ENCODE peak calls at places on chromosomes 3 and 15, in ten cellular contexts. W is K562, N is upper lobe of left lung, J is stomach, X is esophagus muscularis mucosa, H is transverse colon, K is sigmoid colon, R is GM12878, Q is HepG2, F is SK-N-SH. L is an unnamed sample.
A peak's percentile ranks its signal among the peaks of the same experiment; 100 is the strongest.

GRCh38 chr3:46501702-46502101 is 3.9 kb downstream of the RTP3 start:
- DNase-seq in X (no peak), W (no peak), J (no peak), H (no peak), K (no peak), Q (no peak), N (no peak), R (peak; percentile 12), F (no peak), L (no peak)

GRCh38 chr3:17133637-17134545 is 249.1 kb downstream of the PLCL2 start:
- DNase-seq in N (no peak), X (no peak), R (no peak), K (no peak), H (no peak), W (no peak), Q (no peak), F (no peak), J (no peak), L (no peak)

GRCh38 chr15:41983221-41983620 is 10.9 kb upstream of the EHD4 start:
- DNase-seq in H (no peak), X (no peak), F (no peak), N (peak; percentile 3), K (no peak), W (no peak), R (no peak), J (no peak), Q (no peak), L (no peak)

GRCh38 chr3:52087728-52088127 is 31.4 kb upstream of the DUSP7 start:
- DNase-seq in H (no peak), N (no peak), W (no peak), J (no peak), Q (no peak), X (no peak), R (no peak), F (no peak), K (no peak), L (no peak)

GRCh38 chr15:84893607-84894006 is 9.1 kb downstream of the SLC28A1 start:
- DNase-seq in N (no peak), Q (no peak), H (no peak), F (no peak), J (no peak), X (no peak), W (no peak), K (no peak), R (no peak), L (no peak)

GRCh38 chr3:169058681-169059080 is 604.8 kb downstream of the MECOM start:
- DNase-seq in X (no peak), K (no peak), R (no peak), F (no peak), Q (no peak), J (no peak), H (no peak), N (no peak), W (no peak), L (no peak)

GRCh38 chr15:67065531-67066005 is at the start of gene SMAD3:
- DNase-seq in N (peak; percentile 96), R (no peak), X (peak; percentile 96), H (peak; percentile 93), W (no peak), K (peak; percentile 96), F (peak; percentile 94), Q (peak; percentile 86), J (peak; percentile 92), L (peak; percentile 95)

GRCh38 chr3:139301183-139301582 is 42.6 kb upstream of the MRPS22 start:
- DNase-seq in J (no peak), K (no peak), W (no peak), H (no peak), F (no peak), R (no peak), X (no peak), N (no peak), Q (peak; percentile 29), L (no peak)

GRCh38 chr3:163043074-163043473 is 1546.5 kb downstream of the OTOL1 start:
- DNase-seq in J (no peak), Q (peak; percentile 25), H (no peak), R (no peak), F (no peak), N (no peak), K (no peak), X (no peak), W (no peak), L (no peak)

GRCh38 chr3:117322866-117323265 is 613.3 kb downstream of the TUSC7 start:
- DNase-seq in K (no peak), F (no peak), X (no peak), Q (no peak), W (no peak), N (no peak), H (no peak), R (no peak), J (no peak), L (no peak)

GRCh38 chr3:105351821-105352220 is 14.9 kb upstream of the ALCAM start:
- DNase-seq in Q (no peak), R (no peak), W (no peak), J (no peak), K (no peak), N (no peak), F (no peak), H (no peak), X (no peak), L (no peak)
- H3K27ac ChIP-seq in Q (no peak overlapping the region), R (no peak overlapping the region), W (no peak overlapping the region), J (no peak overlapping the region), K (no peak overlapping the region), N (no peak overlapping the region), F (peak overlapping the region; percentile 22), H (no peak overlapping the region), X (no peak overlapping the region), L (no peak overlapping the region)

GRCh38 chr3:157104928-157105652 is 54.9 kb downstream of the CCNL1 start:
- DNase-seq in R (no peak), F (no peak), W (peak; percentile 40), J (no peak), X (no peak), K (no peak), N (no peak), Q (no peak), H (peak; percentile 33), L (no peak)

GRCh38 chr3:157102098-157102497 is 57.8 kb downstream of the CCNL1 start:
- DNase-seq in N (no peak), R (no peak), H (no peak), X (no peak), Q (no peak), K (no peak), W (no peak), F (no peak), J (no peak), L (no peak)

GRCh38 chr3:157103280-157103679 is 56.7 kb downstream of the CCNL1 start:
- DNase-seq in Q (no peak), N (no peak), R (peak; percentile 87), X (no peak), W (no peak), J (no peak), H (no peak), K (no peak), F (no peak), L (no peak)

GRCh38 chr3:157103860-157104259 is 56.1 kb downstream of the CCNL1 start:
- DNase-seq in R (no peak), H (no peak), J (no peak), W (no peak), K (no peak), F (no peak), N (no peak), X (no peak), Q (peak; percentile 43), L (no peak)

DNA sequence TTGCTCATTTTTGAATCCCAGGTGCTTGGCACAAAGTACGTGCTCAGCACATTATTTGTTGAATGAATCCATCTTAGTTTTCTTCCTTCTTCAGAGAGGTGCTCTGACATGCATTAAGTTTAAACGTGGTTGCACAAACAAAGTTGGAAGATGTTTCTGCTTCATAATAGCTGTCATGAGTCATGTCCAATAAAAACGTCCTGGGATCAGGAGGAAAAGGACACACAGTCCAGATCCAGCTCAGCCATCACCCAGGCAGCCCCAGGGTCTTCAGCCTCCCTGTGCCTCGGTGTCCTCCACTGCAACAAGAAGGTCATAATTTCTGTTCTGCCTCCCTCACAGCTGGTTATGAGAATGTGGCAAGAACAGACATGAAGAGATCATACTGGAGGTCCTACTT is 55.4 kb downstream of the CCNL1 start:
- DNase-seq in K (peak; percentile 79), H (no peak), F (no peak), R (no peak), W (no peak), J (no peak), N (no peak), Q (no peak), X (no peak), L (no peak)
- TF ChIP-seq POLR2AphosphoS5 in K (peak; percentile 91), H (peak; percentile 86), F (no peak), R (no peak), W (no peak), J (no peak), N (no peak), Q (no peak), X (no peak), L (no peak)

GRCh38 chr15:95446854-95447253 is 883.6 kb upstream of the NR2F2 start:
- DNase-seq in X (no peak), N (no peak), J (no peak), H (no peak), R (peak; percentile 52), Q (no peak), W (no peak), K (no peak), F (no peak), L (no peak)
- TF ChIP-seq EP300 in X (no peak), N (no peak), J (no peak), H (no peak), R (peak; percentile 25), Q (no peak), W (no peak), K (no peak), F (no peak), L (no peak)

GRCh38 chr3:190291994-190292584 is 30.2 kb downstream of the CLDN1 start:
- DNase-seq in J (no peak), W (no peak), H (no peak), N (no peak), K (no peak), F (no peak), Q (no peak), X (no peak), R (no peak), L (no peak)

GRCh38 chr3:190288836-190289235 is 33.4 kb downstream of the CLDN1 start:
- DNase-seq in J (no peak), W (no peak), K (no peak), X (no peak), H (no peak), N (no peak), Q (no peak), F (no peak), R (no peak), L (no peak)

GRCh38 chr3:190289989-190290388 is 32.3 kb downstream of the CLDN1 start:
- DNase-seq in J (no peak), X (no peak), R (peak; percentile 2), N (no peak), Q (no peak), H (no peak), F (no peak), W (no peak), K (no peak), L (no peak)

GRCh38 chr3:190294030-190294429 is 28.2 kb downstream of the CLDN1 start:
- DNase-seq in Q (no peak), K (no peak), F (no peak), X (no peak), J (no peak), W (no peak), R (no peak), H (no peak), N (no peak), L (no peak)

DNA sequence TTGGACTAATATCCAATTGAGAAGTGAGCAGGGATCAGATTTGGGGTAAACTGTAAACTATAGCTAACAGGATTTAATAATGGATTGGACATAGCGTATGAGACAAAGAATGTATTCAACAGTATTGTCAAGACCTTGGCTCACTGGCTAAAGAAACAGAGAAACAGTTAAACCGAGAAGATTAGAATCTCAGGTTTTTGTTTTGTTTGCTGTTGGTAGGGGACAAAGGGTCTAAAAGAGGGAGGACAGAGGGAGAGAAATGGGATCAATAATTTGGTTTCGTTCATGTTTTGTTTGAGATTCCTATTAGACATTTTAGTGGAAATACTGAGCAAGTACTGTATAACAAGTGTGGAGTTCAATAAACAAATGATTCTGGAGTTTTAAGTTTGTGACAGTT is 28.6 kb downstream of the CLDN1 start:
- DNase-seq in F (no peak), N (no peak), R (no peak), W (no peak), X (no peak), K (no peak), Q (peak; percentile 30), J (no peak), H (no peak), L (no peak)
- H3K27ac ChIP-seq in F (no peak overlapping the region), N (no peak overlapping the region), R (no peak overlapping the region), W (no peak overlapping the region), X (no peak overlapping the region), K (no peak overlapping the region), Q (peak overlapping the region; percentile 42), J (no peak overlapping the region), H (no peak overlapping the region), L (no peak overlapping the region)

L was measured in suprapubic skin.